ENCODE peak calls at places on chromosomes 16 and 17, in seven cellular contexts. U, A, J, B, K, S and O are unnamed samples.

GRCh38 chr16:55876854-55877253 is 1.7 kb upstream of the CES5A start:
- DNase-seq in U (no peak), B (no peak), K (no peak), S (no peak), J (no peak), A (no peak), O (no peak)

GRCh38 chr16:46996391-46996790 is 22.9 kb upstream of the DNAJA2 start:
- DNase-seq in A (no peak), U (no peak), K (no peak), J (no peak), B (no peak), S (no peak), O (no peak)

GRCh38 chr16:85652431-85653221 is 36.1 kb downstream of the GINS2 start:
- DNase-seq in S (no peak), A (peak; percentile 21), K (no peak), J (peak; percentile 74), B (peak; percentile 82), U (peak; percentile 7), O (no peak)

GRCh38 chr17:60169921-60170817 is 20.4 kb downstream of the CA4 start:
- DNase-seq in A (no peak), B (no peak), U (peak; percentile 58), K (no peak), J (no peak), S (no peak), O (no peak)

GRCh38 chr17:63966646-63967265 is 6.0 kb downstream of the SCN4A start:
- DNase-seq in B (no peak), A (no peak), S (no peak), U (no peak), J (no peak), K (no peak), O (no peak)

GRCh38 chr17:74881073-74881472 is 8.3 kb upstream of the FDXR start:
- DNase-seq in B (no peak), J (no peak), S (no peak), K (no peak), A (no peak), U (no peak), O (no peak)

GRCh38 chr17:65137076-65137935 is at the start of gene RGS9:
- DNase-seq in J (peak; percentile 49), A (peak; percentile 86), B (peak; percentile 91), K (peak; percentile 75), U (peak; percentile 48), S (peak; percentile 82), O (peak; percentile 69)

GRCh38 chr17:69710926-69711325 is 296.4 kb downstream of the MAP2K6 start:
- DNase-seq in J (no peak), U (peak; percentile 74), S (no peak), A (no peak), K (no peak), B (no peak), O (no peak)